ENCODE peak calls at places on chromosomes 3 and 15, in ten cellular contexts. One of them, this sample, is unnamed.

GRCh38 chr3:105953831-105954230 is 85.0 kb upstream of the CBLB start:
- DNase-seq in epithelial cell of esophagus: no peak
- DNase-seq in cardiac muscle cell: no peak
- DNase-seq in skeletal muscle cell: no peak
- DNase-seq in OCI-LY7: no peak
- DNase-seq in cardiac fibroblast: peak
- DNase-seq in DMS153: no peak
- DNase-seq in MG63: no peak
- DNase-seq in sigmoid colon: no peak
- DNase-seq in NCI-H460: no peak
- DNase-seq in this sample: no peak

GRCh38 chr3:187456268-187456667 is 88.1 kb downstream of the RTP4 start:
- DNase-seq in epithelial cell of esophagus: no peak
- DNase-seq in cardiac muscle cell: no peak
- DNase-seq in skeletal muscle cell: peak
- DNase-seq in OCI-LY7: no peak
- DNase-seq in cardiac fibroblast: peak
- DNase-seq in DMS153: peak
- DNase-seq in MG63: no peak
- DNase-seq in sigmoid colon: peak
- DNase-seq in NCI-H460: no peak
- DNase-seq in this sample: no peak

GRCh38 chr15:22788004-22788403 is 1.6 kb downstream of the NIPA1 start:
- DNase-seq in epithelial cell of esophagus: no peak
- DNase-seq in cardiac muscle cell: no peak
- DNase-seq in skeletal muscle cell: no peak
- DNase-seq in OCI-LY7: no peak
- DNase-seq in cardiac fibroblast: no peak
- DNase-seq in DMS153: no peak
- DNase-seq in MG63: no peak
- DNase-seq in sigmoid colon: no peak
- DNase-seq in NCI-H460: no peak
- DNase-seq in this sample: no peak

GRCh38 chr3:60316121-60316783 is 935.0 kb downstream of the FHIT start:
- DNase-seq in epithelial cell of esophagus: no peak
- DNase-seq in cardiac muscle cell: no peak
- DNase-seq in skeletal muscle cell: peak
- DNase-seq in OCI-LY7: no peak
- DNase-seq in cardiac fibroblast: peak
- DNase-seq in DMS153: no peak
- DNase-seq in MG63: no peak
- DNase-seq in sigmoid colon: no peak
- DNase-seq in NCI-H460: no peak
- DNase-seq in this sample: no peak

GRCh38 chr3:168248383-168249047 is 152.8 kb upstream of the GOLIM4 start:
- DNase-seq in epithelial cell of esophagus: peak
- DNase-seq in cardiac muscle cell: peak
- DNase-seq in skeletal muscle cell: peak
- DNase-seq in OCI-LY7: no peak
- DNase-seq in cardiac fibroblast: peak
- DNase-seq in DMS153: no peak
- DNase-seq in MG63: peak
- DNase-seq in sigmoid colon: no peak
- DNase-seq in NCI-H460: peak
- DNase-seq in this sample: peak

GRCh38 chr3:130699765-130700164 is 46.9 kb downstream of the PIK3R4 start:
- DNase-seq in epithelial cell of esophagus: peak
- DNase-seq in cardiac muscle cell: peak
- DNase-seq in skeletal muscle cell: no peak
- DNase-seq in OCI-LY7: peak
- DNase-seq in cardiac fibroblast: peak
- DNase-seq in DMS153: no peak
- DNase-seq in MG63: no peak
- DNase-seq in sigmoid colon: no peak
- DNase-seq in NCI-H460: peak
- DNase-seq in this sample: no peak

GRCh38 chr3:27658741-27659140 is 63.4 kb downstream of the EOMES start:
- DNase-seq in epithelial cell of esophagus: peak
- DNase-seq in cardiac muscle cell: no peak
- DNase-seq in skeletal muscle cell: no peak
- DNase-seq in OCI-LY7: no peak
- DNase-seq in cardiac fibroblast: no peak
- DNase-seq in DMS153: no peak
- DNase-seq in MG63: no peak
- DNase-seq in sigmoid colon: no peak
- DNase-seq in NCI-H460: no peak
- DNase-seq in this sample: no peak

GRCh38 chr15:90071220-90071807 is 31.0 kb downstream of the IDH2 start:
- DNase-seq in epithelial cell of esophagus: peak
- DNase-seq in cardiac muscle cell: peak
- DNase-seq in skeletal muscle cell: peak
- DNase-seq in OCI-LY7: peak
- DNase-seq in cardiac fibroblast: peak
- DNase-seq in DMS153: peak
- DNase-seq in MG63: peak
- DNase-seq in sigmoid colon: peak
- DNase-seq in NCI-H460: peak
- DNase-seq in this sample: peak

GRCh38 chr3:40167958-40168357 is 141.5 kb upstream of the EIF1B start:
- DNase-seq in epithelial cell of esophagus: no peak
- DNase-seq in cardiac muscle cell: no peak
- DNase-seq in skeletal muscle cell: no peak
- DNase-seq in OCI-LY7: no peak
- DNase-seq in cardiac fibroblast: no peak
- DNase-seq in DMS153: peak
- DNase-seq in MG63: no peak
- DNase-seq in sigmoid colon: no peak
- DNase-seq in NCI-H460: no peak
- DNase-seq in this sample: no peak

GRCh38 chr3:155594836-155595235 is 150.0 kb downstream of the PLCH1 start:
- DNase-seq in epithelial cell of esophagus: no peak
- DNase-seq in cardiac muscle cell: peak
- DNase-seq in skeletal muscle cell: no peak
- DNase-seq in OCI-LY7: no peak
- DNase-seq in cardiac fibroblast: no peak
- DNase-seq in DMS153: no peak
- DNase-seq in MG63: no peak
- DNase-seq in sigmoid colon: no peak
- DNase-seq in NCI-H460: no peak
- DNase-seq in this sample: no peak

GRCh38 chr3:69695443-69695842 is 43.8 kb upstream of the MITF start:
- DNase-seq in epithelial cell of esophagus: peak
- DNase-seq in cardiac muscle cell: no peak
- DNase-seq in skeletal muscle cell: no peak
- DNase-seq in OCI-LY7: no peak
- DNase-seq in cardiac fibroblast: no peak
- DNase-seq in DMS153: no peak
- DNase-seq in MG63: no peak
- DNase-seq in sigmoid colon: no peak
- DNase-seq in NCI-H460: no peak
- DNase-seq in this sample: no peak

GRCh38 chr3:136277115-136277514 is 27.0 kb downstream of the PCCB start:
- DNase-seq in epithelial cell of esophagus: no peak
- DNase-seq in cardiac muscle cell: no peak
- DNase-seq in skeletal muscle cell: no peak
- DNase-seq in OCI-LY7: no peak
- DNase-seq in cardiac fibroblast: no peak
- DNase-seq in DMS153: peak
- DNase-seq in MG63: no peak
- DNase-seq in sigmoid colon: no peak
- DNase-seq in NCI-H460: no peak
- DNase-seq in this sample: no peak

GRCh38 chr3:176046717-176047116 is 1150.6 kb downstream of the TBL1XR1 start:
- DNase-seq in epithelial cell of esophagus: no peak
- DNase-seq in cardiac muscle cell: no peak
- DNase-seq in skeletal muscle cell: no peak
- DNase-seq in OCI-LY7: no peak
- DNase-seq in cardiac fibroblast: no peak
- DNase-seq in DMS153: no peak
- DNase-seq in MG63: no peak
- DNase-seq in sigmoid colon: no peak
- DNase-seq in NCI-H460: no peak
- DNase-seq in this sample: no peak

GRCh38 chr15:96416934-96417759 is 86.6 kb downstream of the NR2F2 start:
- DNase-seq in epithelial cell of esophagus: peak
- DNase-seq in cardiac muscle cell: peak
- DNase-seq in skeletal muscle cell: no peak
- DNase-seq in OCI-LY7: no peak
- DNase-seq in cardiac fibroblast: peak
- DNase-seq in DMS153: no peak
- DNase-seq in MG63: peak
- DNase-seq in sigmoid colon: no peak
- DNase-seq in NCI-H460: no peak
- DNase-seq in this sample: no peak

GRCh38 chr3:79167651-79168416 is 600.0 kb downstream of the ROBO1 start:
- DNase-seq in epithelial cell of esophagus: peak
- DNase-seq in cardiac muscle cell: no peak
- DNase-seq in skeletal muscle cell: peak
- DNase-seq in OCI-LY7: no peak
- DNase-seq in cardiac fibroblast: peak
- DNase-seq in DMS153: no peak
- DNase-seq in MG63: peak
- DNase-seq in sigmoid colon: peak
- DNase-seq in NCI-H460: no peak
- DNase-seq in this sample: no peak

GRCh38 chr3:196740476-196741400 is 1.1 kb downstream of the PAK2 start:
- DNase-seq in epithelial cell of esophagus: peak
- DNase-seq in cardiac muscle cell: peak
- DNase-seq in skeletal muscle cell: no peak
- DNase-seq in OCI-LY7: peak
- DNase-seq in cardiac fibroblast: peak
- DNase-seq in DMS153: no peak
- DNase-seq in MG63: peak
- DNase-seq in sigmoid colon: no peak
- DNase-seq in NCI-H460: no peak
- DNase-seq in this sample: no peak

GRCh38 chr3:133547432-133548041 is 25.9 kb upstream of the CDV3 start:
- DNase-seq in epithelial cell of esophagus: peak
- DNase-seq in cardiac muscle cell: peak
- DNase-seq in skeletal muscle cell: no peak
- DNase-seq in OCI-LY7: no peak
- DNase-seq in cardiac fibroblast: peak
- DNase-seq in DMS153: no peak
- DNase-seq in MG63: peak
- DNase-seq in sigmoid colon: peak
- DNase-seq in NCI-H460: no peak
- DNase-seq in this sample: no peak

GRCh38 chr15:31353931-31354330 is 27.3 kb downstream of the KLF13 start:
- DNase-seq in epithelial cell of esophagus: no peak
- DNase-seq in cardiac muscle cell: no peak
- DNase-seq in skeletal muscle cell: no peak
- DNase-seq in OCI-LY7: no peak
- DNase-seq in cardiac fibroblast: no peak
- DNase-seq in DMS153: no peak
- DNase-seq in MG63: peak
- DNase-seq in sigmoid colon: no peak
- DNase-seq in NCI-H460: no peak
- DNase-seq in this sample: no peak

GRCh38 chr3:151124476-151124875 is 39.0 kb downstream of the MED12L start:
- DNase-seq in epithelial cell of esophagus: peak
- DNase-seq in cardiac muscle cell: no peak
- DNase-seq in skeletal muscle cell: no peak
- DNase-seq in OCI-LY7: no peak
- DNase-seq in cardiac fibroblast: no peak
- DNase-seq in DMS153: no peak
- DNase-seq in MG63: no peak
- DNase-seq in sigmoid colon: no peak
- DNase-seq in NCI-H460: no peak
- DNase-seq in this sample: no peak

GRCh38 chr3:162007722-162008121 is 511.1 kb downstream of the OTOL1 start:
- DNase-seq in epithelial cell of esophagus: no peak
- DNase-seq in cardiac muscle cell: no peak
- DNase-seq in skeletal muscle cell: no peak
- DNase-seq in OCI-LY7: no peak
- DNase-seq in cardiac fibroblast: peak
- DNase-seq in DMS153: no peak
- DNase-seq in MG63: no peak
- DNase-seq in sigmoid colon: no peak
- DNase-seq in NCI-H460: no peak
- DNase-seq in this sample: no peak

GRCh38 chr15:70720228-70721016 is 42.9 kb downstream of the UACA start:
- DNase-seq in epithelial cell of esophagus: peak
- DNase-seq in cardiac muscle cell: no peak
- DNase-seq in skeletal muscle cell: no peak
- DNase-seq in OCI-LY7: no peak
- DNase-seq in cardiac fibroblast: no peak
- DNase-seq in DMS153: no peak
- DNase-seq in MG63: no peak
- DNase-seq in sigmoid colon: no peak
- DNase-seq in NCI-H460: no peak
- DNase-seq in this sample: no peak

GRCh38 chr15:70237626-70238025 is 139.9 kb upstream of the TLE3 start:
- DNase-seq in epithelial cell of esophagus: no peak
- DNase-seq in cardiac muscle cell: no peak
- DNase-seq in skeletal muscle cell: no peak
- DNase-seq in OCI-LY7: no peak
- DNase-seq in cardiac fibroblast: no peak
- DNase-seq in DMS153: no peak
- DNase-seq in MG63: no peak
- DNase-seq in sigmoid colon: no peak
- DNase-seq in NCI-H460: no peak
- DNase-seq in this sample: no peak

GRCh38 chr3:123459867-123460266 is 11.0 kb upstream of the ADCY5 start:
- DNase-seq in epithelial cell of esophagus: no peak
- DNase-seq in cardiac muscle cell: no peak
- DNase-seq in skeletal muscle cell: no peak
- DNase-seq in OCI-LY7: no peak
- DNase-seq in cardiac fibroblast: no peak
- DNase-seq in DMS153: no peak
- DNase-seq in MG63: no peak
- DNase-seq in sigmoid colon: no peak
- DNase-seq in NCI-H460: no peak
- DNase-seq in this sample: no peak

GRCh38 chr3:43733459-43734384 is 43.0 kb downstream of the ABHD5 start:
- DNase-seq in epithelial cell of esophagus: peak
- DNase-seq in cardiac muscle cell: no peak
- DNase-seq in skeletal muscle cell: peak
- DNase-seq in OCI-LY7: no peak
- DNase-seq in cardiac fibroblast: peak
- DNase-seq in DMS153: no peak
- DNase-seq in MG63: peak
- DNase-seq in sigmoid colon: no peak
- DNase-seq in NCI-H460: no peak
- DNase-seq in this sample: no peak

GRCh38 chr15:100849021-100849831 is 30.4 kb upstream of the ALDH1A3 start:
- DNase-seq in epithelial cell of esophagus: peak
- DNase-seq in cardiac muscle cell: peak
- DNase-seq in skeletal muscle cell: no peak
- DNase-seq in OCI-LY7: peak
- DNase-seq in cardiac fibroblast: peak
- DNase-seq in DMS153: no peak
- DNase-seq in MG63: peak
- DNase-seq in sigmoid colon: peak
- DNase-seq in NCI-H460: peak
- DNase-seq in this sample: peak

GRCh38 chr3:58332575-58333179 is at the start of gene PXK:
- DNase-seq in epithelial cell of esophagus: peak
- DNase-seq in cardiac muscle cell: peak
- DNase-seq in skeletal muscle cell: peak
- DNase-seq in OCI-LY7: peak
- DNase-seq in cardiac fibroblast: peak
- DNase-seq in DMS153: no peak
- DNase-seq in MG63: peak
- DNase-seq in sigmoid colon: peak
- DNase-seq in NCI-H460: peak
- DNase-seq in this sample: peak

GRCh38 chr15:38254065-38254883 is 1.6 kb downstream of the SPRED1 start:
- DNase-seq in epithelial cell of esophagus: peak
- DNase-seq in cardiac muscle cell: peak
- DNase-seq in skeletal muscle cell: peak
- DNase-seq in OCI-LY7: peak
- DNase-seq in cardiac fibroblast: peak
- DNase-seq in DMS153: no peak
- DNase-seq in MG63: peak
- DNase-seq in sigmoid colon: peak
- DNase-seq in NCI-H460: peak
- DNase-seq in this sample: peak

GRCh38 chr3:185280572-185281365 is 26.9 kb upstream of the EHHADH start:
- DNase-seq in epithelial cell of esophagus: peak
- DNase-seq in cardiac muscle cell: peak
- DNase-seq in skeletal muscle cell: no peak
- DNase-seq in OCI-LY7: peak
- DNase-seq in cardiac fibroblast: peak
- DNase-seq in DMS153: peak
- DNase-seq in MG63: no peak
- DNase-seq in sigmoid colon: no peak
- DNase-seq in NCI-H460: peak
- DNase-seq in this sample: no peak

This sample was measured in 8988T.